ENCODE peak calls at places on chromosome X, in four cellular contexts. Y is T-helper 2 cell, A is NAMALWA, K is EL. H is an unnamed sample.

GRCh38 chrX:46587158-46587557 is 13.6 kb downstream of the CHST7 start:
- DNase-seq in Y (no peak), K (peak), A (no peak), H (peak)

GRCh38 chrX:119698835-119699234 is 5.9 kb upstream of the SEPTIN6 start:
- DNase-seq in A (peak), K (peak), Y (no peak), H (peak)

GRCh38 chrX:131633285-131633917 is 89.5 kb downstream of the OR13H1 start:
- DNase-seq in Y (peak), A (peak), K (peak), H (peak)

GRCh38 chrX:45142185-45142584 is 58.5 kb downstream of the DIPK2B start:
- DNase-seq in K (no peak), Y (no peak), A (no peak), H (no peak)

GRCh38 chrX:13661735-13662536 is 9.0 kb downstream of the TCEANC start:
- DNase-seq in A (peak), Y (no peak), K (no peak), H (no peak)

GRCh38 chrX:129522184-129523059 is 868 bp downstream of the SMARCA1 start:
- DNase-seq in K (peak), Y (no peak), A (no peak), H (peak)

GRCh38 chrX:71814123-71814912 is 51.2 kb downstream of the CXorf49B start:
- DNase-seq in A (no peak), Y (no peak), K (no peak), H (no peak)

GRCh38 chrX:11702420-11702819 is 36.7 kb upstream of the ARHGAP6 start:
- DNase-seq in Y (no peak), K (no peak), A (no peak), H (no peak)

GRCh38 chrX:132776486-132777210 is 181.8 kb downstream of the HS6ST2 start:
- DNase-seq in A (peak), K (no peak), Y (no peak), H (no peak)

GRCh38 chrX:13717697-13718483 is 16.5 kb downstream of the TRAPPC2 start:
- DNase-seq in Y (no peak), K (no peak), A (no peak), H (peak)

GRCh38 chrX:63751481-63751880 is 33.5 kb downstream of the ARHGEF9 start:
- DNase-seq in Y (no peak), A (no peak), K (no peak), H (no peak)

GRCh38 chrX:151825927-151826471 is 86.7 kb upstream of the MAGEA4 start:
- DNase-seq in A (no peak), Y (no peak), K (peak), H (peak)